ENCODE peak calls at places on chromosome 2, in ten cellular contexts. One of them, this sample, is unnamed.

GRCh38 chr2:10232096-10232815 is 70.4 kb upstream of the HPCAL1 start:
- DNase-seq in activated CD8-positive, alpha-beta memory T cell treated with anti-CD3 and anti-CD28 coated beads, Interleukin-2, amount 10 ng/mL, durations not matched to agents 7 days and 5 days: no peak
- DNase-seq in astrocyte of the hippocampus: no peak
- DNase-seq in sciatic nerve: peak
- DNase-seq in endothelial cell: no peak
- DNase-seq in posterior cingulate gyrus: peak
- DNase-seq in left kidney: no peak
- DNase-seq in coronary artery: no peak
- DNase-seq in transverse colon: no peak
- DNase-seq in stimulated activated CD8-positive, alpha-beta memory T cell treated with anti-CD3 and anti-CD28 coated beads, Interleukin-2, amount 100 ng/mL, for 48 hours: no peak
- DNase-seq in this sample: no peak

GRCh38 chr2:166384774-166385173 is 9.0 kb upstream of the SCN9A start:
- DNase-seq in left kidney: peak
- DNase-seq in endothelial cell: no peak
- DNase-seq in stimulated activated CD8-positive, alpha-beta memory T cell treated with anti-CD3 and anti-CD28 coated beads, Interleukin-2, amount 100 ng/mL, for 48 hours: no peak
- DNase-seq in astrocyte of the hippocampus: peak
- DNase-seq in sciatic nerve: no peak
- DNase-seq in coronary artery: no peak
- DNase-seq in activated CD8-positive, alpha-beta memory T cell treated with anti-CD3 and anti-CD28 coated beads, Interleukin-2, amount 10 ng/mL, durations not matched to agents 7 days and 5 days: no peak
- DNase-seq in transverse colon: no peak
- DNase-seq in posterior cingulate gyrus: no peak
- DNase-seq in this sample: no peak

GRCh38 chr2:204078003-204078698 is 141.6 kb downstream of the ICOS start:
- DNase-seq in activated CD8-positive, alpha-beta memory T cell treated with anti-CD3 and anti-CD28 coated beads, Interleukin-2, amount 10 ng/mL, durations not matched to agents 7 days and 5 days: no peak
- DNase-seq in coronary artery: no peak
- DNase-seq in sciatic nerve: no peak
- DNase-seq in stimulated activated CD8-positive, alpha-beta memory T cell treated with anti-CD3 and anti-CD28 coated beads, Interleukin-2, amount 100 ng/mL, for 48 hours: no peak
- DNase-seq in transverse colon: no peak
- DNase-seq in astrocyte of the hippocampus: peak
- DNase-seq in endothelial cell: no peak
- DNase-seq in left kidney: no peak
- DNase-seq in posterior cingulate gyrus: no peak
- DNase-seq in this sample: no peak

GRCh38 chr2:122132292-122132691 is 376.8 kb downstream of the TSN start:
- DNase-seq in astrocyte of the hippocampus: no peak
- DNase-seq in activated CD8-positive, alpha-beta memory T cell treated with anti-CD3 and anti-CD28 coated beads, Interleukin-2, amount 10 ng/mL, durations not matched to agents 7 days and 5 days: no peak
- DNase-seq in stimulated activated CD8-positive, alpha-beta memory T cell treated with anti-CD3 and anti-CD28 coated beads, Interleukin-2, amount 100 ng/mL, for 48 hours: no peak
- DNase-seq in left kidney: no peak
- DNase-seq in transverse colon: no peak
- DNase-seq in coronary artery: no peak
- DNase-seq in sciatic nerve: no peak
- DNase-seq in posterior cingulate gyrus: no peak
- DNase-seq in endothelial cell: no peak
- DNase-seq in this sample: no peak

GRCh38 chr2:35454966-35455638 is 900.5 kb upstream of the CRIM1 start:
- DNase-seq in posterior cingulate gyrus: no peak
- DNase-seq in endothelial cell: no peak
- DNase-seq in activated CD8-positive, alpha-beta memory T cell treated with anti-CD3 and anti-CD28 coated beads, Interleukin-2, amount 10 ng/mL, durations not matched to agents 7 days and 5 days: no peak
- DNase-seq in left kidney: no peak
- DNase-seq in astrocyte of the hippocampus: peak
- DNase-seq in transverse colon: no peak
- DNase-seq in stimulated activated CD8-positive, alpha-beta memory T cell treated with anti-CD3 and anti-CD28 coated beads, Interleukin-2, amount 100 ng/mL, for 48 hours: no peak
- DNase-seq in coronary artery: no peak
- DNase-seq in sciatic nerve: no peak
- DNase-seq in this sample: no peak

GRCh38 chr2:169034256-169034655 is 3.1 kb upstream of the ABCB11 start:
- DNase-seq in stimulated activated CD8-positive, alpha-beta memory T cell treated with anti-CD3 and anti-CD28 coated beads, Interleukin-2, amount 100 ng/mL, for 48 hours: no peak
- DNase-seq in transverse colon: peak
- DNase-seq in posterior cingulate gyrus: no peak
- DNase-seq in left kidney: no peak
- DNase-seq in endothelial cell: no peak
- DNase-seq in coronary artery: no peak
- DNase-seq in astrocyte of the hippocampus: no peak
- DNase-seq in activated CD8-positive, alpha-beta memory T cell treated with anti-CD3 and anti-CD28 coated beads, Interleukin-2, amount 10 ng/mL, durations not matched to agents 7 days and 5 days: no peak
- DNase-seq in sciatic nerve: no peak
- DNase-seq in this sample: no peak

GRCh38 chr2:148874868-148875341 is at the start of gene KIF5C:
- DNase-seq in transverse colon: peak
- DNase-seq in endothelial cell: peak
- DNase-seq in coronary artery: no peak
- DNase-seq in stimulated activated CD8-positive, alpha-beta memory T cell treated with anti-CD3 and anti-CD28 coated beads, Interleukin-2, amount 100 ng/mL, for 48 hours: peak
- DNase-seq in activated CD8-positive, alpha-beta memory T cell treated with anti-CD3 and anti-CD28 coated beads, Interleukin-2, amount 10 ng/mL, durations not matched to agents 7 days and 5 days: peak
- DNase-seq in astrocyte of the hippocampus: peak
- DNase-seq in left kidney: peak
- DNase-seq in sciatic nerve: peak
- DNase-seq in posterior cingulate gyrus: peak
- DNase-seq in this sample: peak

GRCh38 chr2:173235947-173236803 is 118.5 kb upstream of the CDCA7 start:
- DNase-seq in sciatic nerve: no peak
- DNase-seq in coronary artery: no peak
- DNase-seq in transverse colon: no peak
- DNase-seq in endothelial cell: no peak
- DNase-seq in posterior cingulate gyrus: no peak
- DNase-seq in stimulated activated CD8-positive, alpha-beta memory T cell treated with anti-CD3 and anti-CD28 coated beads, Interleukin-2, amount 100 ng/mL, for 48 hours: no peak
- DNase-seq in astrocyte of the hippocampus: no peak
- DNase-seq in activated CD8-positive, alpha-beta memory T cell treated with anti-CD3 and anti-CD28 coated beads, Interleukin-2, amount 10 ng/mL, durations not matched to agents 7 days and 5 days: no peak
- DNase-seq in left kidney: no peak
- DNase-seq in this sample: no peak

This sample was measured in AG09319.